ENCODE peak calls at places on chromosomes 5 and 9, in ten cellular contexts. U is stomach; S is effector memory CD8-positive, alpha-beta T cell; D is C1 segment of cervical spinal cord; E is activated T-helper 1 cell treated with anti-CD3 and anti-CD28 coated beads, Interleukin-12 subunit alpha, Interleukin-12 subunit beta, Interleukin-2, Interleukin-4 antibody, amounts not matched to agents 30 ng/mL and 10 ng/mL and 1 ng/mL, durations not matched to agents 14 hours and 24 hours and 36 hours; G is mucosa of gallbladder; H is activated CD8-positive, alpha-beta memory T cell treated with anti-CD3 and anti-CD28 coated beads for 4 hours; K is Peyer's patch; M is amniotic stem cell; B is AG08396. Y is an unnamed sample.
A peak's percentile ranks its signal among the peaks of the same experiment; 100 is the strongest.

GRCh38 chr5:14016549-14016948 is 72.1 kb upstream of the DNAH5 start:
- DNase-seq in B (no peak), G (peak; percentile 47), D (no peak), K (no peak), S (no peak), H (no peak), U (no peak), M (no peak), E (no peak), Y (no peak)

GRCh38 chr5:101679816-101680215 is 616.3 kb downstream of the SLCO4C1 start:
- DNase-seq in K (no peak), M (no peak), H (no peak), B (no peak), S (no peak), E (no peak), G (no peak), D (no peak), U (no peak), Y (no peak)

GRCh38 chr9:135145312-135145711 is 57.8 kb downstream of the OLFM1 start:
- DNase-seq in S (no peak), B (no peak), G (no peak), D (no peak), M (no peak), H (no peak), K (no peak), U (no peak), E (no peak), Y (no peak)

GRCh38 chr5:159533197-159533596 is 202.9 kb upstream of the IL12B start:
- DNase-seq in H (no peak), E (no peak), S (no peak), K (no peak), M (peak; percentile 12), D (no peak), B (peak; percentile 48), U (no peak), G (no peak), Y (no peak)

GRCh38 chr5:142958933-142959682 is 188.9 kb downstream of the ARHGAP26 start:
- DNase-seq in U (no peak), G (no peak), D (no peak), H (no peak), E (no peak), K (no peak), B (no peak), S (no peak), M (no peak), Y (no peak)

GRCh38 chr9:94874316-94874715 is 147.8 kb downstream of the AOPEP start:
- DNase-seq in K (no peak), S (no peak), U (no peak), G (no peak), H (no peak), D (no peak), M (peak; percentile 40), B (no peak), E (no peak), Y (no peak)

GRCh38 chr5:171855798-171856772 is 70.5 kb downstream of the SMIM23 start:
- DNase-seq in D (no peak), K (no peak), E (no peak), S (no peak), M (no peak), U (no peak), H (no peak), B (no peak), G (no peak), Y (no peak)

GRCh38 chr5:78690593-78690972 is 42.0 kb upstream of the LHFPL2 start:
- DNase-seq in K (no peak), M (no peak), D (no peak), U (no peak), B (no peak), S (no peak), G (no peak), E (no peak), H (no peak), Y (no peak)

GRCh38 chr5:178333821-178334481 is 101.3 kb upstream of the PHYKPL start:
- DNase-seq in U (no peak), G (no peak), E (no peak), H (no peak), D (no peak), B (no peak), K (no peak), S (no peak), M (no peak), Y (peak; percentile 81)

GRCh38 chr5:61028382-61028781 is 83.4 kb downstream of the NDUFAF2 start:
- DNase-seq in H (no peak), D (no peak), U (no peak), S (no peak), E (no peak), K (no peak), M (no peak), B (no peak), G (no peak), Y (no peak)

GRCh38 chr9:96646081-96646991 is 8.8 kb downstream of the PRXL2C start:
- DNase-seq in E (no peak), S (no peak), D (no peak), K (no peak), M (no peak), G (peak; percentile 18), U (no peak), H (no peak), B (peak; percentile 75), Y (no peak)

GRCh38 chr5:148912714-148913398 is 86.4 kb downstream of the ADRB2 start:
- DNase-seq in S (no peak), B (peak; percentile 90), K (no peak), U (no peak), M (peak; percentile 93), G (no peak), D (no peak), E (no peak), H (no peak), Y (no peak)

GRCh38 chr9:125513634-125514413 is 193.2 kb downstream of the MAPKAP1 start:
- DNase-seq in D (no peak), E (no peak), S (no peak), K (no peak), U (peak; percentile 68), M (peak; percentile 30), B (peak; percentile 75), G (peak; percentile 45), H (no peak), Y (no peak)

GRCh38 chr5:7904170-7904569 is 35.2 kb downstream of the MTRR start:
- DNase-seq in G (no peak), H (no peak), U (no peak), S (no peak), B (peak; percentile 13), D (no peak), M (no peak), E (no peak), K (no peak), Y (no peak)

GRCh38 chr5:88684136-88684500 is 198.9 kb downstream of the MEF2C start:
- DNase-seq in B (no peak), M (no peak), D (no peak), G (no peak), K (no peak), S (no peak), E (no peak), H (no peak), U (no peak), Y (no peak)

GRCh38 chr5:77168884-77169254 is 41.6 kb upstream of the PDE8B start:
- DNase-seq in B (no peak), G (no peak), S (no peak), E (no peak), D (no peak), U (peak; percentile 55), K (no peak), M (no peak), H (no peak), Y (no peak)

GRCh38 chr9:95463145-95464060 is 53.4 kb downstream of the PTCH1 start:
- DNase-seq in M (no peak), K (no peak), D (no peak), S (no peak), U (no peak), E (no peak), H (no peak), B (no peak), G (no peak), Y (no peak)

GRCh38 chr9:136100700-136101614 is 5.9 kb upstream of the NACC2 start:
- DNase-seq in D (no peak), S (no peak), M (no peak), H (no peak), B (no peak), G (no peak), K (no peak), E (no peak), U (no peak), Y (no peak)

GRCh38 chr9:117725426-117725887 is 21.3 kb downstream of the TLR4 start:
- DNase-seq in G (no peak), B (no peak), S (no peak), D (no peak), M (no peak), E (no peak), U (no peak), K (no peak), H (no peak), Y (no peak)

GRCh38 chr5:148905541-148905940 is 79.1 kb downstream of the ADRB2 start:
- DNase-seq in S (no peak), D (no peak), H (no peak), E (no peak), K (no peak), G (no peak), B (no peak), M (no peak), U (no peak), Y (no peak)

GRCh38 chr5:39713224-39713911 is 288.6 kb upstream of the DAB2 start:
- DNase-seq in B (no peak), G (no peak), D (no peak), H (no peak), U (no peak), K (no peak), S (no peak), M (no peak), E (no peak), Y (no peak)

GRCh38 chr9:99011161-99011709 is 67.5 kb downstream of the COL15A1 start:
- DNase-seq in G (no peak), K (no peak), S (no peak), B (no peak), D (no peak), E (no peak), M (no peak), H (no peak), U (no peak), Y (no peak)

Y was measured in chondrocyte.